ENCODE peak calls at places on chromosome 20, in six cellular contexts. I, M, S, H, U and T are unnamed samples.

GRCh38 chr20:32945710-32946221 is 58.5 kb downstream of the SUN5 start:
- DNase-seq in S (peak; percentile 69), H (no peak), U (no peak), M (no peak), I (no peak), T (no peak)

GRCh38 chr20:18032977-18033892 is 24.5 kb downstream of the OVOL2 start:
- DNase-seq in M (no peak), I (no peak), U (no peak), H (no peak), S (peak; percentile 86), T (no peak)

GRCh38 chr20:32963176-32963575 is 41.1 kb downstream of the SUN5 start:
- DNase-seq in S (no peak), I (peak; percentile 50), H (no peak), U (no peak), M (no peak), T (no peak)

GRCh38 chr20:45294003-45294368 is 12.7 kb upstream of the RBPJL start:
- DNase-seq in U (no peak), H (no peak), I (no peak), M (no peak), S (no peak), T (no peak)

GRCh38 chr20:51446656-51447055 is 95.9 kb downstream of the NFATC2 start:
- DNase-seq in H (no peak), M (no peak), S (no peak), U (no peak), I (peak; percentile 87), T (no peak)

GRCh38 chr20:11912013-11912663 is 5.6 kb upstream of the BTBD3 start:
- DNase-seq in S (peak; percentile 69), M (no peak), U (no peak), H (no peak), I (no peak), T (no peak)

GRCh38 chr20:53948383-53949318 is 121.7 kb downstream of the BCAS1 start:
- DNase-seq in S (no peak), I (no peak), M (no peak), H (no peak), U (no peak), T (no peak)

GRCh38 chr20:20237093-20237959 is 130.6 kb upstream of the INSM1 start:
- DNase-seq in I (no peak), M (no peak), U (no peak), H (peak; percentile 40), S (peak; percentile 81), T (no peak)

GRCh38 chr20:10642859-10643559 is 30.8 kb downstream of the JAG1 start:
- DNase-seq in M (no peak), U (no peak), H (no peak), I (no peak), S (no peak), T (no peak)

GRCh38 chr20:4099905-4100675 is 84.7 kb upstream of the RNF24 start:
- DNase-seq in H (no peak), U (no peak), M (no peak), S (no peak), I (no peak), T (no peak)

GRCh38 chr20:46133886-46134654 is 16.0 kb downstream of the CD40 start:
- DNase-seq in H (no peak), I (peak; percentile 31), U (no peak), M (no peak), S (no peak), T (no peak)

GRCh38 chr20:63594043-63594561 is 20.1 kb upstream of the HELZ2 start:
- DNase-seq in I (no peak), S (no peak), M (no peak), H (no peak), U (no peak), T (no peak)

GRCh38 chr20:59159091-59159821 is 4.4 kb upstream of the ZNF831 start:
- DNase-seq in M (peak; percentile 45), H (no peak), S (peak; percentile 7), I (no peak), U (no peak), T (no peak)

GRCh38 chr20:32474967-32475819 is 109.9 kb downstream of the NOL4L start:
- DNase-seq in H (no peak), U (peak; percentile 93), S (no peak), I (peak; percentile 97), M (no peak), T (peak; percentile 17)

GRCh38 chr20:43006651-43007375 is 182.9 kb downstream of the PTPRT start:
- DNase-seq in I (no peak), U (no peak), S (no peak), H (no peak), M (no peak), T (no peak)

GRCh38 chr20:64106435-64106961 is 867 bp downstream of the NPBWR2 start:
- DNase-seq in I (peak; percentile 73), S (no peak), U (peak; percentile 32), M (no peak), H (no peak), T (no peak)

GRCh38 chr20:58038123-58038654 is 190.3 kb downstream of the ANKRD60 start:
- DNase-seq in U (no peak), I (no peak), S (no peak), H (no peak), M (no peak), T (no peak)

GRCh38 chr20:17504898-17505663 is 26.1 kb downstream of the BFSP1 start:
- DNase-seq in M (no peak), H (peak; percentile 41), S (peak; percentile 69), I (peak; percentile 90), U (peak; percentile 79), T (peak; percentile 18)

GRCh38 chr20:49320460-49320859 is 42.6 kb upstream of the ZNFX1 start:
- DNase-seq in H (no peak), U (no peak), M (no peak), S (peak; percentile 87), I (no peak), T (no peak)

GRCh38 chr20:36784900-36785299 is 11.3 kb upstream of the DSN1 start:
- DNase-seq in U (no peak), M (no peak), S (no peak), H (no peak), I (peak; percentile 67), T (no peak)

GRCh38 chr20:32796383-32797159 is 23.2 kb upstream of the MAPRE1 start:
- DNase-seq in U (no peak), H (no peak), S (no peak), I (no peak), M (no peak), T (no peak)

GRCh38 chr20:60011512-60012507 is 53.6 kb downstream of the CDH26 start:
- DNase-seq in U (no peak), H (peak; percentile 45), S (no peak), M (no peak), I (no peak), T (no peak)

GRCh38 chr20:34215711-34216381 is 25.4 kb upstream of the ASIP start:
- DNase-seq in M (no peak), H (peak; percentile 68), U (peak; percentile 92), I (peak; percentile 93), S (peak; percentile 32), T (peak; percentile 8)

GRCh38 chr20:55513966-55514365 is 491.4 kb downstream of the CBLN4 start:
- DNase-seq in M (no peak), S (no peak), U (no peak), I (no peak), H (no peak), T (no peak)

GRCh38 chr20:24805456-24806233 is 143.4 kb upstream of the CST7 start:
- DNase-seq in S (no peak), I (no peak), H (no peak), U (no peak), M (no peak), T (no peak)

GRCh38 chr20:8790442-8791074 is 278.3 kb upstream of the PLCB4 start:
- DNase-seq in M (no peak), U (no peak), H (no peak), I (no peak), S (peak; percentile 77), T (no peak)

GRCh38 chr20:19968488-19969073 is 48.6 kb upstream of the NAA20 start:
- DNase-seq in I (no peak), M (no peak), H (no peak), U (no peak), S (no peak), T (no peak)

GRCh38 chr20:38863024-38863851 is 57.7 kb downstream of the PPP1R16B start:
- DNase-seq in I (peak; percentile 30), U (no peak), M (no peak), H (no peak), S (no peak), T (no peak)

GRCh38 chr20:18984238-18985200 is 170.9 kb downstream of the SCP2D1 start:
- DNase-seq in H (no peak), S (peak; percentile 28), U (no peak), I (no peak), M (no peak), T (no peak)

GRCh38 chr20:10521068-10521834 is 86.1 kb downstream of the SLX4IP start:
- DNase-seq in S (peak; percentile 57), H (no peak), I (no peak), U (no peak), M (no peak), T (no peak)